ENCODE peak calls at places on chromosome 22, in five cellular contexts. One of them, this sample, is unnamed.
A peak's percentile ranks its signal among the peaks of the same experiment; 100 is the strongest.

GRCh38 chr22:42444060-42444904 is 12.1 kb upstream of the NFAM1 start:
- DNase-seq in stimulated activated CD8-positive, alpha-beta memory T cell treated with anti-CD3 and anti-CD28 coated beads, Interleukin-15, amount 100 ng/mL, for 1 hour: peak; percentile 53
- DNase-seq in Kasumi-1: peak; percentile 78
- DNase-seq in AG08395: peak; percentile 90
- DNase-seq in kidney epithelial cell: peak; percentile 52
- DNase-seq in this sample: peak; percentile 76

GRCh38 chr22:45867906-45868555 is 108.9 kb downstream of the WNT7B start:
- DNase-seq in stimulated activated CD8-positive, alpha-beta memory T cell treated with anti-CD3 and anti-CD28 coated beads, Interleukin-15, amount 100 ng/mL, for 1 hour: no peak
- DNase-seq in Kasumi-1: no peak
- DNase-seq in AG08395: no peak
- DNase-seq in kidney epithelial cell: no peak
- DNase-seq in this sample: no peak

GRCh38 chr22:29751139-29751538 is 15.7 kb downstream of the ZMAT5 start:
- DNase-seq in stimulated activated CD8-positive, alpha-beta memory T cell treated with anti-CD3 and anti-CD28 coated beads, Interleukin-15, amount 100 ng/mL, for 1 hour: no peak
- DNase-seq in Kasumi-1: peak; percentile 83
- DNase-seq in AG08395: no peak
- DNase-seq in kidney epithelial cell: no peak
- DNase-seq in this sample: no peak

GRCh38 chr22:22348127-22348814 is 103.7 kb downstream of the VPREB1 start:
- DNase-seq in stimulated activated CD8-positive, alpha-beta memory T cell treated with anti-CD3 and anti-CD28 coated beads, Interleukin-15, amount 100 ng/mL, for 1 hour: no peak
- DNase-seq in Kasumi-1: peak; percentile 2
- DNase-seq in AG08395: no peak
- DNase-seq in kidney epithelial cell: no peak
- DNase-seq in this sample: no peak

GRCh38 chr22:44133901-44134511 is 46.7 kb upstream of the PARVG start:
- DNase-seq in stimulated activated CD8-positive, alpha-beta memory T cell treated with anti-CD3 and anti-CD28 coated beads, Interleukin-15, amount 100 ng/mL, for 1 hour: no peak
- DNase-seq in Kasumi-1: no peak
- DNase-seq in AG08395: no peak
- DNase-seq in kidney epithelial cell: no peak
- DNase-seq in this sample: peak; percentile 37

GRCh38 chr22:38327805-38328204 is 10.6 kb upstream of the CSNK1E start:
- DNase-seq in stimulated activated CD8-positive, alpha-beta memory T cell treated with anti-CD3 and anti-CD28 coated beads, Interleukin-15, amount 100 ng/mL, for 1 hour: no peak
- DNase-seq in Kasumi-1: no peak
- DNase-seq in AG08395: peak; percentile 55
- DNase-seq in kidney epithelial cell: peak; percentile 49
- DNase-seq in this sample: no peak

GRCh38 chr22:47064016-47064415 is 301.6 kb downstream of the TBC1D22A start:
- DNase-seq in stimulated activated CD8-positive, alpha-beta memory T cell treated with anti-CD3 and anti-CD28 coated beads, Interleukin-15, amount 100 ng/mL, for 1 hour: no peak
- DNase-seq in Kasumi-1: no peak
- DNase-seq in AG08395: no peak
- DNase-seq in kidney epithelial cell: no peak
- DNase-seq in this sample: peak; percentile 27

GRCh38 chr22:33332538-33332937 is 274.4 kb upstream of the SYN3 start:
- DNase-seq in stimulated activated CD8-positive, alpha-beta memory T cell treated with anti-CD3 and anti-CD28 coated beads, Interleukin-15, amount 100 ng/mL, for 1 hour: no peak
- DNase-seq in Kasumi-1: no peak
- DNase-seq in AG08395: no peak
- DNase-seq in kidney epithelial cell: no peak
- DNase-seq in this sample: peak; percentile 25

GRCh38 chr22:46803936-46804335 is 41.5 kb downstream of the TBC1D22A start:
- DNase-seq in stimulated activated CD8-positive, alpha-beta memory T cell treated with anti-CD3 and anti-CD28 coated beads, Interleukin-15, amount 100 ng/mL, for 1 hour: no peak
- DNase-seq in Kasumi-1: no peak
- DNase-seq in AG08395: no peak
- DNase-seq in kidney epithelial cell: no peak
- DNase-seq in this sample: no peak

GRCh38 chr22:41367680-41368542 is 13.8 kb upstream of the TEF start:
- DNase-seq in stimulated activated CD8-positive, alpha-beta memory T cell treated with anti-CD3 and anti-CD28 coated beads, Interleukin-15, amount 100 ng/mL, for 1 hour: no peak
- DNase-seq in Kasumi-1: no peak
- DNase-seq in AG08395: peak; percentile 76
- DNase-seq in kidney epithelial cell: no peak
- DNase-seq in this sample: no peak

GRCh38 chr22:19197997-19198865 is 19.7 kb upstream of the SLC25A1 start:
- DNase-seq in stimulated activated CD8-positive, alpha-beta memory T cell treated with anti-CD3 and anti-CD28 coated beads, Interleukin-15, amount 100 ng/mL, for 1 hour: no peak
- DNase-seq in Kasumi-1: no peak
- DNase-seq in AG08395: no peak
- DNase-seq in kidney epithelial cell: no peak
- DNase-seq in this sample: no peak

GRCh38 chr22:35967046-35967397 is 61.6 kb downstream of the RBFOX2 start:
- DNase-seq in stimulated activated CD8-positive, alpha-beta memory T cell treated with anti-CD3 and anti-CD28 coated beads, Interleukin-15, amount 100 ng/mL, for 1 hour: no peak
- DNase-seq in Kasumi-1: no peak
- DNase-seq in AG08395: no peak
- DNase-seq in kidney epithelial cell: no peak
- DNase-seq in this sample: no peak

GRCh38 chr22:45612451-45612901 is 59.2 kb upstream of the ATXN10 start:
- DNase-seq in stimulated activated CD8-positive, alpha-beta memory T cell treated with anti-CD3 and anti-CD28 coated beads, Interleukin-15, amount 100 ng/mL, for 1 hour: no peak
- DNase-seq in Kasumi-1: peak; percentile 9
- DNase-seq in AG08395: peak; percentile 71
- DNase-seq in kidney epithelial cell: peak; percentile 86
- DNase-seq in this sample: peak; percentile 35

GRCh38 chr22:48612077-48612995 is 1215.3 kb downstream of the BRD1 start:
- DNase-seq in stimulated activated CD8-positive, alpha-beta memory T cell treated with anti-CD3 and anti-CD28 coated beads, Interleukin-15, amount 100 ng/mL, for 1 hour: no peak
- DNase-seq in Kasumi-1: no peak
- DNase-seq in AG08395: no peak
- DNase-seq in kidney epithelial cell: no peak
- DNase-seq in this sample: no peak

GRCh38 chr22:50700387-50701075 is 27.9 kb downstream of the SHANK3 start:
- DNase-seq in stimulated activated CD8-positive, alpha-beta memory T cell treated with anti-CD3 and anti-CD28 coated beads, Interleukin-15, amount 100 ng/mL, for 1 hour: no peak
- DNase-seq in Kasumi-1: no peak
- DNase-seq in AG08395: no peak
- DNase-seq in kidney epithelial cell: no peak
- DNase-seq in this sample: peak; percentile 94

GRCh38 chr22:17281026-17281809 is 62.0 kb upstream of the ADA2 start:
- DNase-seq in stimulated activated CD8-positive, alpha-beta memory T cell treated with anti-CD3 and anti-CD28 coated beads, Interleukin-15, amount 100 ng/mL, for 1 hour: no peak
- DNase-seq in Kasumi-1: no peak
- DNase-seq in AG08395: no peak
- DNase-seq in kidney epithelial cell: no peak
- DNase-seq in this sample: peak; percentile 21

GRCh38 chr22:39634530-39635399 is 64.2 kb downstream of the CACNA1I start:
- DNase-seq in stimulated activated CD8-positive, alpha-beta memory T cell treated with anti-CD3 and anti-CD28 coated beads, Interleukin-15, amount 100 ng/mL, for 1 hour: no peak
- DNase-seq in Kasumi-1: peak; percentile 29
- DNase-seq in AG08395: peak; percentile 85
- DNase-seq in kidney epithelial cell: peak; percentile 67
- DNase-seq in this sample: no peak

GRCh38 chr22:25364281-25364680 is 144.8 kb downstream of the CRYBB2 start:
- DNase-seq in stimulated activated CD8-positive, alpha-beta memory T cell treated with anti-CD3 and anti-CD28 coated beads, Interleukin-15, amount 100 ng/mL, for 1 hour: no peak
- DNase-seq in Kasumi-1: no peak
- DNase-seq in AG08395: no peak
- DNase-seq in kidney epithelial cell: no peak
- DNase-seq in this sample: peak; percentile 16

GRCh38 chr22:17866621-17867020 is 92.4 kb upstream of the BID start:
- DNase-seq in stimulated activated CD8-positive, alpha-beta memory T cell treated with anti-CD3 and anti-CD28 coated beads, Interleukin-15, amount 100 ng/mL, for 1 hour: no peak
- DNase-seq in Kasumi-1: no peak
- DNase-seq in AG08395: no peak
- DNase-seq in kidney epithelial cell: no peak
- DNase-seq in this sample: no peak

GRCh38 chr22:47801541-47802245 is 1039.2 kb downstream of the TBC1D22A start:
- DNase-seq in stimulated activated CD8-positive, alpha-beta memory T cell treated with anti-CD3 and anti-CD28 coated beads, Interleukin-15, amount 100 ng/mL, for 1 hour: no peak
- DNase-seq in Kasumi-1: no peak
- DNase-seq in AG08395: no peak
- DNase-seq in kidney epithelial cell: no peak
- DNase-seq in this sample: no peak

GRCh38 chr22:21594865-21595452 is 27.4 kb downstream of the UBE2L3 start:
- DNase-seq in stimulated activated CD8-positive, alpha-beta memory T cell treated with anti-CD3 and anti-CD28 coated beads, Interleukin-15, amount 100 ng/mL, for 1 hour: no peak
- DNase-seq in Kasumi-1: no peak
- DNase-seq in AG08395: no peak
- DNase-seq in kidney epithelial cell: no peak
- DNase-seq in this sample: no peak

GRCh38 chr22:22812031-22812905 is 75.3 kb upstream of the IGLL5 start:
- DNase-seq in stimulated activated CD8-positive, alpha-beta memory T cell treated with anti-CD3 and anti-CD28 coated beads, Interleukin-15, amount 100 ng/mL, for 1 hour: no peak
- DNase-seq in Kasumi-1: no peak
- DNase-seq in AG08395: no peak
- DNase-seq in kidney epithelial cell: no peak
- DNase-seq in this sample: no peak

GRCh38 chr22:41699264-41700104 is at the start of gene MEI1:
- DNase-seq in stimulated activated CD8-positive, alpha-beta memory T cell treated with anti-CD3 and anti-CD28 coated beads, Interleukin-15, amount 100 ng/mL, for 1 hour: peak; percentile 78
- DNase-seq in Kasumi-1: no peak
- DNase-seq in AG08395: peak; percentile 96
- DNase-seq in kidney epithelial cell: no peak
- DNase-seq in this sample: peak; percentile 87

GRCh38 chr22:41672780-41673509 is 15.7 kb downstream of the SNU13 start:
- DNase-seq in stimulated activated CD8-positive, alpha-beta memory T cell treated with anti-CD3 and anti-CD28 coated beads, Interleukin-15, amount 100 ng/mL, for 1 hour: no peak
- DNase-seq in Kasumi-1: no peak
- DNase-seq in AG08395: peak; percentile 52
- DNase-seq in kidney epithelial cell: no peak
- DNase-seq in this sample: no peak

GRCh38 chr22:36741968-36742367 is 34.0 kb downstream of the IFT27 start:
- DNase-seq in stimulated activated CD8-positive, alpha-beta memory T cell treated with anti-CD3 and anti-CD28 coated beads, Interleukin-15, amount 100 ng/mL, for 1 hour: no peak
- DNase-seq in Kasumi-1: no peak
- DNase-seq in AG08395: no peak
- DNase-seq in kidney epithelial cell: no peak
- DNase-seq in this sample: peak; percentile 14

GRCh38 chr22:46111645-46112306 is 38.5 kb upstream of the PPARA start:
- DNase-seq in stimulated activated CD8-positive, alpha-beta memory T cell treated with anti-CD3 and anti-CD28 coated beads, Interleukin-15, amount 100 ng/mL, for 1 hour: no peak
- DNase-seq in Kasumi-1: no peak
- DNase-seq in AG08395: no peak
- DNase-seq in kidney epithelial cell: no peak
- DNase-seq in this sample: no peak

GRCh38 chr22:39574779-39575551 is 4.4 kb downstream of the CACNA1I start:
- DNase-seq in stimulated activated CD8-positive, alpha-beta memory T cell treated with anti-CD3 and anti-CD28 coated beads, Interleukin-15, amount 100 ng/mL, for 1 hour: no peak
- DNase-seq in Kasumi-1: no peak
- DNase-seq in AG08395: peak; percentile 91
- DNase-seq in kidney epithelial cell: peak; percentile 90
- DNase-seq in this sample: no peak

This sample was measured in right lobe of liver.